ENCODE peak calls at places on chromosomes 3 and 15, in five cellular contexts. B is stimulated activated naive CD8-positive, alpha-beta T cell treated with anti-CD3 and anti-CD28 coated beads, Interleukin-15, Interleukin-2, amounts not matched to agents 100 U/mL and 50 U/mL, for 24 hours; Y is cardiac fibroblast; J is activated gamma-delta T cell; U is tibial artery. G is an unnamed sample.

GRCh38 chr15:40871749-40872617 is 2.1 kb downstream of the RHOV start:
- DNase-seq in Y (no peak), B (peak; percentile 22), J (no peak), U (no peak), G (no peak)

GRCh38 chr3:33681667-33682066 is 36.4 kb downstream of the CLASP2 start:
- DNase-seq in B (no peak), J (no peak), Y (no peak), U (no peak), G (no peak)

GRCh38 chr3:63914312-63914711 is 2.1 kb upstream of the SCAANT1 start:
- DNase-seq in B (no peak), U (peak; percentile 30), J (no peak), Y (peak; percentile 83), G (no peak)

GRCh38 chr15:92677998-92678397 is 22.4 kb upstream of the FAM174B start:
- DNase-seq in B (no peak), U (peak; percentile 60), J (no peak), Y (no peak), G (no peak)

GRCh38 chr3:190728574-190729246 is 133.8 kb downstream of the GMNC start:
- DNase-seq in J (no peak), U (no peak), Y (peak; percentile 11), B (no peak), G (no peak)

GRCh38 chr3:114005406-114005987 is 50.8 kb downstream of the CCDC191 start:
- DNase-seq in J (no peak), U (no peak), B (peak; percentile 5), Y (no peak), G (no peak)

GRCh38 chr3:108073712-108074431 is 17.0 kb downstream of the CD47 start:
- DNase-seq in B (no peak), Y (no peak), U (no peak), J (no peak), G (no peak)

GRCh38 chr3:45787551-45787950 is 8.8 kb downstream of the SLC6A20 start:
- DNase-seq in U (no peak), B (no peak), Y (no peak), J (no peak), G (no peak)

GRCh38 chr3:8503871-8504610 is 2.4 kb downstream of the LMCD1 start:
- DNase-seq in B (peak; percentile 32), Y (peak; percentile 51), J (no peak), U (no peak), G (no peak)

GRCh38 chr3:40768536-40768935 is 243.8 kb downstream of the ZNF621 start:
- DNase-seq in U (no peak), B (no peak), J (no peak), Y (no peak), G (no peak)

GRCh38 chr15:70023064-70023768 is 74.5 kb downstream of the TLE3 start:
- DNase-seq in J (no peak), B (peak; percentile 35), Y (peak; percentile 73), U (no peak), G (no peak)

GRCh38 chr3:118760611-118761606 is 273.7 kb downstream of the IGSF11 start:
- DNase-seq in J (no peak), U (no peak), B (no peak), Y (no peak), G (no peak)

GRCh38 chr15:42193383-42193782 is 14.7 kb downstream of the VPS39 start:
- DNase-seq in J (no peak), Y (no peak), B (no peak), U (no peak), G (no peak)

GRCh38 chr3:183896610-183897009 is 11.9 kb upstream of the PARL start:
- DNase-seq in U (no peak), J (no peak), B (no peak), Y (no peak), G (no peak)

GRCh38 chr3:58052373-58053273 is 44.4 kb downstream of the FLNB start:
- DNase-seq in Y (peak; percentile 91), J (no peak), U (peak; percentile 94), B (peak; percentile 43), G (peak; percentile 89)